ENCODE peak calls at places on chromosomes 6 and 20, in ten cellular contexts. Y, C, M, H, Q, R, I, U, W and A are unnamed samples.

GRCh38 chr6:66516377-66516776 is 809.4 kb upstream of the EYS start:
- DNase-seq in Y (no peak), C (no peak), M (no peak), H (no peak), Q (no peak), R (no peak), I (no peak), U (no peak), W (no peak), A (no peak)

GRCh38 chr6:106163446-106163965 is 77.4 kb downstream of the PRDM1 start:
- DNase-seq in Y (peak; percentile 84), C (peak; percentile 76), M (no peak), H (no peak), Q (peak; percentile 52), R (no peak), I (no peak), U (no peak), W (no peak), A (peak; percentile 63)

GRCh38 chr6:64630901-64631300 is 995.3 kb downstream of the PHF3 start:
- DNase-seq in Y (no peak), C (no peak), M (no peak), H (no peak), Q (no peak), R (no peak), I (no peak), U (no peak), W (no peak), A (no peak)

GRCh38 chr20:50271674-50272412 is 81.2 kb downstream of the CEBPB start:
- DNase-seq in Y (peak; percentile 87), C (no peak), M (no peak), H (no peak), Q (no peak), R (no peak), I (no peak), U (peak; percentile 78), W (no peak), A (no peak)

GRCh38 chr6:88982720-88983119 is 19.3 kb upstream of the RNGTT start:
- DNase-seq in Y (no peak), C (peak; percentile 79), M (peak; percentile 56), H (peak; percentile 49), Q (no peak), R (peak; percentile 28), I (peak; percentile 57), U (peak; percentile 84), W (no peak), A (no peak)

GRCh38 chr20:836188-836587 is 2.7 kb downstream of the FAM110A start:
- DNase-seq in Y (no peak), C (no peak), M (no peak), H (no peak), Q (no peak), R (no peak), I (no peak), U (no peak), W (no peak), A (no peak)

GRCh38 chr6:10297825-10298224 is 117.0 kb downstream of the TFAP2A start:
- DNase-seq in Y (no peak), C (peak; percentile 5), M (no peak), H (no peak), Q (no peak), R (no peak), I (no peak), U (no peak), W (no peak), A (no peak)

GRCh38 chr6:40948598-40948997 is 90.4 kb downstream of the UNC5CL start:
- DNase-seq in Y (no peak), C (peak; percentile 48), M (no peak), H (no peak), Q (no peak), R (no peak), I (no peak), U (no peak), W (no peak), A (no peak)

GRCh38 chr20:49669601-49670189 is 44.0 kb downstream of the B4GALT5 start:
- DNase-seq in Y (no peak), C (no peak), M (no peak), H (no peak), Q (no peak), R (no peak), I (no peak), U (no peak), W (no peak), A (no peak)

DNA sequence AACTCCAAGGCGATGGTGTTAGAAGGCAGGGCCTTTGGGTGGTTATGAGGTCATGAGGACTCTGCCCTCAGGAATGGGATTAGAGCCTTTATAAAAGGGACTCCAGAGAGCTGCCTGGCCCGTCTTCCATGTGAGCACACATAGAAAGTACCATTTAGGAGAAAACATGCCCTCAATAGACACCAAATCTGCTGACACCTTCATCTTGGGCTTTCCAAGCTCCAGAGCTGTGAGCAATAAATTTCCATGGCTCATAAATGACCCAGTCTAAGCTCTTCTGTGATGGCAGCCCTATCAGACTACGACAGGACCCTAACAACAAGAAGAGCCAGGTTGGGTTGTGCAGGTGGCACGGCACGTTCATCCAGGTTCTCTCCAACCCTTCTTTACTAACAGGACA is 189.5 kb downstream of the CDH4 start:
- DNase-seq in Y (no peak), C (no peak), M (no peak), H (no peak), Q (no peak), R (no peak), I (no peak), U (no peak), W (no peak), A (no peak)
- H3K4me1 ChIP-seq in Y (peaks cover 4% of the 10 kb centered on the region), C (peaks cover 5% of the 10 kb centered on the region), M (peaks cover 5% of the 10 kb centered on the region), H (no peaks in the 10 kb centered on the region), Q (no peaks in the 10 kb centered on the region), R (no peaks in the 10 kb centered on the region), I (no peaks in the 10 kb centered on the region), U (no peaks in the 10 kb centered on the region), W (no peaks in the 10 kb centered on the region), A (no peaks in the 10 kb centered on the region)

GRCh38 chr6:44222486-44222986 is 859 bp upstream of the SLC29A1 start:
- DNase-seq in Y (no peak), C (no peak), M (no peak), H (no peak), Q (no peak), R (no peak), I (no peak), U (peak; percentile 68), W (no peak), A (no peak)
- H3K4me3 ChIP-seq in Y (peak overlapping the region; percentile 71), C (no peak overlapping the region), M (peak overlapping the region; percentile 60), H (peak overlapping the region; percentile 53), Q (peak overlapping the region; percentile 79), R (peak overlapping the region; percentile 54), I (peak overlapping the region; percentile 65), U (peak overlapping the region; percentile 64), W (peak overlapping the region; percentile 79), A (peak overlapping the region; percentile 66)

GRCh38 chr6:149055195-149055899 is 262.2 kb upstream of the TAB2 start:
- DNase-seq in Y (no peak), C (no peak), M (no peak), H (no peak), Q (no peak), R (no peak), I (no peak), U (no peak), W (no peak), A (peak; percentile 35)
- TF ChIP-seq POLR2A in Y (no peak), C (no peak), M (no peak), H (no peak), Q (no peak), R (no peak), I (no peak), U (no peak), W (no peak), A (no peak)

GRCh38 chr20:63232235-63233060 is 3.3 kb upstream of the BIRC7 start:
- DNase-seq in Y (no peak), C (peak; percentile 96), M (peak; percentile 93), H (no peak), Q (no peak), R (no peak), I (peak; percentile 72), U (no peak), W (no peak), A (no peak)
- H3K4me1 ChIP-seq in Y (peaks cover 7% of the 10 kb centered on the region), C (peaks cover 22% of the 10 kb centered on the region), M (peaks cover 90% of the 10 kb centered on the region), H (no peaks in the 10 kb centered on the region), Q (peaks cover 5% of the 10 kb centered on the region), R (peaks cover 30% of the 10 kb centered on the region), I (peaks cover 62% of the 10 kb centered on the region), U (no peaks in the 10 kb centered on the region), W (peaks cover 9% of the 10 kb centered on the region), A (no peaks in the 10 kb centered on the region)

GRCh38 chr20:61170521-61170920 is 81.5 kb upstream of the CDH4 start:
- DNase-seq in Y (no peak), C (no peak), M (no peak), H (no peak), Q (no peak), R (no peak), I (no peak), U (no peak), W (no peak), A (no peak)

GRCh38 chr20:61168605-61169004 is 83.5 kb upstream of the CDH4 start:
- DNase-seq in Y (no peak), C (no peak), M (no peak), H (no peak), Q (no peak), R (no peak), I (no peak), U (no peak), W (no peak), A (no peak)

GRCh38 chr20:61169870-61170269 is 82.2 kb upstream of the CDH4 start:
- DNase-seq in Y (no peak), C (no peak), M (no peak), H (no peak), Q (no peak), R (no peak), I (no peak), U (no peak), W (no peak), A (no peak)

GRCh38 chr20:61173267-61173666 is 78.8 kb upstream of the CDH4 start:
- DNase-seq in Y (no peak), C (no peak), M (no peak), H (no peak), Q (no peak), R (no peak), I (no peak), U (no peak), W (no peak), A (no peak)

DNA sequence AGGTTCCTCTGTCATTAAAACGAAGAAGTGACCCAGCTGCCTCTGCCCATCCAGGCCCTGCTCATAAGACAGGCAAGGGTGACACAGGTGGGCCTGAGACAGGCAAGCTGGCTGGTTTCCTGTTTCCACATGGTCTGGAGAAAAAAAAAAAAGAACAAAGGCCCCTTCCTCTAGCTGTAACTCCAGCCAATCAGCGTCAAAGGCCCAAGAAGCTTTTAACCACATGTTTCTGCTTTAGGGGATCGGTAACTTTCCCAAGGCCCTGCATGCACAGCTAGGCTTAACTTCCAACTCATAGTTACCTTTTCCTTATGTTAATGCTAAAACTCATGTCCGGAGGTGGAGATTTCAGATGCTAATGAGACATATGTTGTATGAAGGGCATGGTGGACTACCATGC is 81.1 kb upstream of the CDH4 start:
- DNase-seq in Y (no peak), C (no peak), M (no peak), H (no peak), Q (no peak), R (no peak), I (no peak), U (no peak), W (no peak), A (no peak)
- H3K4me3 ChIP-seq in Y (no peak overlapping the region), C (no peak overlapping the region), M (no peak overlapping the region), H (no peak overlapping the region), Q (no peak overlapping the region), R (no peak overlapping the region), I (no peak overlapping the region), U (no peak overlapping the region), W (no peak overlapping the region), A (no peak overlapping the region)

GRCh38 chr6:26284537-26285142 is 80.4 kb upstream of the BTN3A2 start:
- DNase-seq in Y (peak; percentile 92), C (peak; percentile 74), M (no peak), H (peak; percentile 64), Q (peak; percentile 69), R (no peak), I (no peak), U (peak; percentile 87), W (no peak), A (peak; percentile 61)
- TF ChIP-seq POLR2A in Y (peak; percentile 13), C (no peak), M (peak; percentile 33), H (no peak), Q (no peak), R (no peak), I (no peak), U (no peak), W (no peak), A (no peak)